ENCODE peak calls at places on chromosomes 12 and 14, in four cellular contexts. Z, B, H and W are unnamed samples.
A peak's percentile ranks its signal among the peaks of the same experiment; 100 is the strongest.

GRCh38 chr12:47739959-47740358 is 14.7 kb upstream of the ENDOU start:
- DNase-seq in Z (no peak), B (peak; percentile 69), H (no peak), W (no peak)

GRCh38 chr14:96176275-96176674 is 28.4 kb upstream of the BDKRB2 start:
- DNase-seq in Z (no peak), B (no peak), H (no peak), W (no peak)

GRCh38 chr14:32087173-32087861 is 10.2 kb downstream of the ARHGAP5 start:
- DNase-seq in Z (no peak), B (peak; percentile 8), H (no peak), W (no peak)

GRCh38 chr14:92905667-92906066 is 17.3 kb upstream of the CHGA start:
- DNase-seq in Z (no peak), B (no peak), H (no peak), W (no peak)

GRCh38 chr12:45852508-45852907 is 123.0 kb downstream of the ARID2 start:
- DNase-seq in Z (no peak), B (no peak), H (no peak), W (no peak)

GRCh38 chr12:104699489-104700194 is 242.9 kb downstream of the CHST11 start:
- DNase-seq in Z (no peak), B (no peak), H (no peak), W (peak; percentile 58)

GRCh38 chr14:71645656-71646055 is 286.6 kb upstream of the RGS6 start:
- DNase-seq in Z (no peak), B (no peak), H (no peak), W (no peak)

GRCh38 chr12:12384601-12385321 is 27.9 kb downstream of the BORCS5 start:
- DNase-seq in Z (no peak), B (peak; percentile 20), H (peak; percentile 45), W (no peak)

GRCh38 chr14:102201369-102201748 is 61.7 kb downstream of the WDR20 start:
- DNase-seq in Z (no peak), B (no peak), H (no peak), W (peak; percentile 41)

GRCh38 chr14:92844220-92844619 is 50.1 kb downstream of the GOLGA5 start:
- DNase-seq in Z (no peak), B (no peak), H (no peak), W (peak; percentile 47)

GRCh38 chr12:53766881-53767280 is 15.1 kb upstream of the CISTR start:
- DNase-seq in Z (no peak), B (no peak), H (no peak), W (no peak)
- TF ChIP-seq NRF1 in Z (no peak), B (no peak), H (no peak), W (no peak)

GRCh38 chr12:54411398-54412241 is 7.4 kb downstream of the ITGA5 start:
- DNase-seq in Z (peak; percentile 67), B (peak; percentile 80), H (no peak), W (no peak)

GRCh38 chr12:54407183-54407905 is 11.7 kb downstream of the ITGA5 start:
- DNase-seq in Z (no peak), B (no peak), H (no peak), W (no peak)

GRCh38 chr12:54412348-54412747 is 6.7 kb downstream of the ITGA5 start:
- DNase-seq in Z (peak; percentile 39), B (no peak), H (no peak), W (no peak)

GRCh38 chr12:54412786-54413185 is 6.3 kb downstream of the ITGA5 start:
- DNase-seq in Z (peak; percentile 39), B (no peak), H (no peak), W (no peak)

DNA sequence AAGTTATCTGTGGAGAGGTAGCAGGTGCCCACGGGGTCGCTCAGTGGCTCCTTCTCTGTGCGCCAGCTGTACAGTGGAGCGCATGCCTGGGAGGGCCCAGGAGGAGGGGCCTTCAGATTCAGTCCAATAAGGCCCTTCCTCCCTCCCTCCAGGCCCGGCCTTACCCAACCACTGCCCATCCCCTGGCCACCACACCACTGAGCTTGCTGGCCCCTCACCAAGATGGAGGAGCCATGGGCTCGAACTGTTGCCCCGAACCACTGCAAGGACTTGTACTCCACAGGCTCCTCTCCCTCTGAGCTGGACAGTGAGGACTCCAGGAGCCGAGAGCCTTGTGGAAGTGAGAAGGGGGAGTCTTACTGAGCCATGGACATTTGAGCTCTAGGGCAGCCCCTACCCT is 9.8 kb downstream of the ITGA5 start:
- DNase-seq in Z (no peak), B (no peak), H (no peak), W (no peak)
- TF ChIP-seq NRF1 in Z (no peak), B (no peak), H (no peak), W (no peak)

DNA sequence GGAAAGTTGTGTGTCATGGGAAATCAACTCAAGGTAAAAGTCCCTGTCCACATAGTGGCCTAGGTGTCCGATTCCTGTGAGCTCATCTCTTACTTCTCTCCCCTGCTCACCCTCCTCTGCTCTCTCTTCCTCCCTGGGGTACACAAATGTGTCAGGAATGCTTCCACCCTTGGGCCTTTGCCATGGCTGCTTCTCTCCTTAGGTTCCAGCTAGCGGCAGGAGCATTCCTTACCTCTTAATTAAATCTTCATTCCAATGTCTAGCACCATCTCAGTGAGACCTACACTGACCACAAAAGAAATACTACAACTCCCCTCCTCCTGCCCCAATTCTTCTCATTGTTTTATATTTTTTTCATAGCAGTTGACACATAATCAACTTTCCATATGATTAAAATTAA is 298.6 kb downstream of the PDZRN4 start:
- DNase-seq in Z (no peak), B (no peak), H (no peak), W (no peak)
- TF ChIP-seq NRF1 in Z (no peak), B (no peak), H (no peak), W (no peak)

DNA sequence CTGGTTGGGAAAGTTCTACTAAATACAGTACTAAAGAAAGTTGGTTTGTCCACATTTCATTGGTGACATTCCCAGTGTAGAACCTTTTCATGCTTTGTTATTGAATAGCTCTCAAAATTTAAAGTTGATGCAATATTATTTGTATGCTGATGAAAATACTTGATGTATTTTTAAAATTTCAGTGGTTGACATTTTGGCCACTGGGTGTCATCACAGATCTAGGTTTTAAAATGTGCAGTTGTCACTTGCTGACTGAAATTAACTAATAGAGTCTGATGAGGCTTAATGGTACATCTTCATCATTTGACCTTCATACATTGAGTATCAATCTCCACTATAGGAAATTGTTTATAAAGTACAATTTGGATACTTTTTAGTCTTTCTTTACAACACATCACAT is 37.1 kb downstream of the CMAS start:
- DNase-seq in Z (no peak), B (no peak), H (no peak), W (no peak)
- TF ChIP-seq NRF1 in Z (no peak), B (no peak), H (no peak), W (no peak)

GRCh38 chr12:80617733-80618132 is 89.7 kb upstream of the MYF6 start:
- DNase-seq in Z (no peak), B (no peak), H (no peak), W (no peak)

GRCh38 chr12:80620281-80620680 is 87.2 kb upstream of the MYF6 start:
- DNase-seq in Z (no peak), B (no peak), H (no peak), W (no peak)

GRCh38 chr12:80624986-80625530 is 82.4 kb upstream of the MYF6 start:
- DNase-seq in Z (no peak), B (no peak), H (no peak), W (no peak)

GRCh38 chr12:80625901-80626300 is 81.5 kb upstream of the MYF6 start:
- DNase-seq in Z (no peak), B (no peak), H (no peak), W (no peak)

DNA sequence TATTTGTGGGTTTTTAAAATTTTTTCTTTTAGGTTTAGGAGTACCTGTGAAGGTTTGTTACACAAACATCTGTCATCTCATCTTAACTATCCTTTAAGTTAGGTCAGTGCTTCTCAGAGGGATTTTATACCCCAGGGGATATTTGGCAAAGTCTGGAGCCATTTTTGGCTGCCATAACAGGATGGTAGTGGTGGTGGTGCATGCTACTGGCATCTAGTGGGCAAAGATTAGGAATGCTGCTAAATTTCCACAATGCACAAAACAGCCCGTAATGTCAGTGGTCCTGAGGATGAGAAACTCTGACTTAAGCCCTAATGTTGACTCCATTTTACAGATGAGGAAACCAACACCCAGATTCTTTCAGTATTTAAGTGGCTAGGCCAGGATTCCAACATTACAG is 85.2 kb upstream of the MYF6 start:
- DNase-seq in Z (no peak), B (no peak), H (no peak), W (no peak)
- TF ChIP-seq NRF1 in Z (no peak), B (no peak), H (no peak), W (no peak)

GRCh38 chr12:71214511-71215285 is 56.9 kb upstream of the TSPAN8 start:
- DNase-seq in Z (no peak), B (no peak), H (no peak), W (no peak)
- TF ChIP-seq NRF1 in Z (no peak), B (no peak), H (no peak), W (no peak)

DNA sequence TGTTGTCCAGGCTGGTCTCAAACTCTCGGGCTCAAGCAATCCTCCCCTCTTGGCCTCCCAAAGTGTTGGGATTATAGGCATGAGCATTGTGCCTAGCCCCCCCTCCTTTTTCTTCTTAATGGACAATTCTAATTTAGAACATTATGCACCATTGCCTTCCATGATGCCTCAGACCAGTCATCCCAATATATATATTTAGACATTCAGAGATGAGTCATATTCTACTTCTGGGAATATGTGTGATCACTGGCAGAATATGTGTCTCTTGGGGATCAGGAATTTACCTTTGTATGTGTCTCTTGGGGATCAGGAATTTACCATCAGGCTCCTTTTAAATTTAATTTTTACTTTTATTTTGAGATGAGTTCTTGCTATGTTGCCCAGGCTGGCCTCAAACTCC is 7.5 kb upstream of the CCDC177 start:
- DNase-seq in Z (no peak), B (no peak), H (no peak), W (no peak)
- TF ChIP-seq NRF1 in Z (no peak), B (no peak), H (no peak), W (no peak)

GRCh38 chr12:13436696-13437391 is 240.3 kb downstream of the EMP1 start:
- DNase-seq in Z (no peak), B (peak; percentile 56), H (peak; percentile 20), W (no peak)

GRCh38 chr12:13433768-13434167 is 237.2 kb downstream of the EMP1 start:
- DNase-seq in Z (no peak), B (no peak), H (no peak), W (no peak)

GRCh38 chr12:13437541-13437940 is 241.0 kb downstream of the EMP1 start:
- DNase-seq in Z (no peak), B (peak; percentile 14), H (no peak), W (no peak)

GRCh38 chr12:13435535-13435934 is 239.0 kb downstream of the EMP1 start:
- DNase-seq in Z (no peak), B (no peak), H (no peak), W (no peak)

GRCh38 chr12:13436182-13436581 is 239.7 kb downstream of the EMP1 start:
- DNase-seq in Z (no peak), B (no peak), H (no peak), W (no peak)
- TF ChIP-seq NRF1 in Z (no peak), B (no peak), H (no peak), W (no peak)